ENCODE peak calls at places on chromosomes 1 and 21, in five cellular contexts. Z, C, X, D and T are unnamed samples. For H3K9me3, the result is how much of the 10 kb centered on the place peaks cover.

GRCh38 chr1:29599826-29600225 is 363.5 kb downstream of the PTPRU start:
- DNase-seq in C (no peak), X (no peak), D (no peak), Z (no peak), T (no peak)

GRCh38 chr1:205017036-205017435 is 26.0 kb upstream of the CNTN2 start:
- DNase-seq in D (no peak), X (no peak), C (no peak), Z (no peak), T (no peak)

GRCh38 chr1:39640861-39641260 is 1.4 kb upstream of the HEYL start:
- DNase-seq in Z (no peak), C (no peak), X (no peak), D (no peak), T (no peak)

GRCh38 chr1:227330279-227330678 is 12.0 kb upstream of the CDC42BPA start:
- DNase-seq in C (no peak), X (no peak), Z (no peak), D (no peak), T (no peak)

GRCh38 chr21:33109574-33110339 is 39.8 kb downstream of the OLIG1 start:
- DNase-seq in C (no peak), Z (no peak), D (no peak), X (no peak), T (peak)

GRCh38 chr1:109400035-109400655 is 2.4 kb upstream of the SORT1 start:
- DNase-seq in X (no peak), D (no peak), Z (no peak), C (no peak), T (no peak)

GRCh38 chr1:187261637-187262036 is 432.9 kb downstream of the PLA2G4A start:
- DNase-seq in Z (no peak), X (peak), C (no peak), D (no peak), T (no peak)

GRCh38 chr1:33905241-33905640 is 41.4 kb downstream of the HMGB4 start:
- DNase-seq in Z (no peak), X (no peak), C (no peak), D (no peak), T (no peak)

GRCh38 chr21:18384771-18385170 is 18.8 kb downstream of the TMPRSS15 start:
- DNase-seq in C (no peak), D (no peak), X (no peak), Z (peak), T (no peak)

GRCh38 chr1:83818916-83819315 is 180.0 kb downstream of the TTLL7 start:
- DNase-seq in X (no peak), C (no peak), Z (peak), D (no peak), T (no peak)

GRCh38 chr1:209626633-209627348 is 25.4 kb downstream of the LAMB3 start:
- DNase-seq in C (no peak), Z (no peak), D (no peak), X (no peak), T (no peak)

GRCh38 chr1:37513795-37514349 is 694 bp downstream of the MEAF6 start:
- DNase-seq in C (peak), X (peak), Z (no peak), D (no peak), T (peak)

GRCh38 chr1:88726697-88727096 is 42.6 kb downstream of the PKN2 start:
- DNase-seq in C (no peak), X (no peak), Z (no peak), D (no peak), T (no peak)

GRCh38 chr1:218257971-218258370 is 27.1 kb upstream of the RRP15 start:
- DNase-seq in Z (no peak), X (no peak), D (no peak), C (no peak), T (no peak)

GRCh38 chr1:110476028-110476765 is 25.2 kb downstream of the PROK1 start:
- DNase-seq in D (no peak), Z (no peak), X (no peak), C (no peak), T (no peak)

GRCh38 chr1:245418029-245418428 is 263.2 kb downstream of the KIF26B start:
- DNase-seq in Z (no peak), X (no peak), D (no peak), C (no peak), T (no peak)

GRCh38 chr21:40671721-40672120 is 175.2 kb downstream of the DSCAM start:
- DNase-seq in D (no peak), X (peak), C (no peak), Z (no peak), T (no peak)

GRCh38 chr1:27527857-27528700 is 38.1 kb upstream of the WASF2 start:
- DNase-seq in C (no peak), X (no peak), Z (no peak), D (peak), T (peak)

GRCh38 chr1:241250465-241250864 is 106.5 kb downstream of the RGS7 start:
- DNase-seq in Z (no peak), X (no peak), D (no peak), C (no peak), T (no peak)

DNA sequence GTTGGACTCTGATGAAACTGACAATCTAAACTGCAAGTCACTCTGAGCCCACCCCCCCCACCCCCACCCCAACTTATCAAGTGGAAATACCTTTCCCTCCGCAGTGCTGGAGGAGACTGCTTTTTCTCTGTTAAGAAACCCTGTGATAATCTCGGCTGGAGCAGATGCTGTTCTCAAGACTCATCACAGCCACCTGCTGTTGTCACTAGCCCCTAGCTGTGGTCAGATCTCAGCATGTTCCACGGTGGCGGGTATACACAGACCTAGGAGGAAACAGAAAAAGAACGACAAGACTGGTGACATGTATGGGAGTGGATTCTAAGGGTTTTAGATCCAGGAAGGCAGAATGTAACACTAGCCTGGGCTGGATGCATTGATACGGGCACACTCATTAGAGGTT is 2.3 kb downstream of the ACTL8 start:
- DNase-seq in X (no peak), D (no peak), Z (no peak), C (no peak), T (no peak)
- H3K9me3 ChIP-seq in X (under half), D (under half), Z (under half), C (under half), T (half or more)

GRCh38 chr1:65467536-65467935 is 47.1 kb downstream of the LEPR start:
- DNase-seq in X (peak), D (no peak), Z (peak), C (no peak), T (no peak)
- TF ChIP-seq CTCF in X (no peak), D (no peak), Z (no peak), C (no peak), T (no peak)

GRCh38 chr1:207868769-207869721 is 41.9 kb downstream of the CD34 start:
- DNase-seq in C (peak), X (peak), D (peak), Z (peak), T (peak)
- H3K27ac ChIP-seq in C (peak), X (peak), D (peak), Z (peak), T (peak)

GRCh38 chr1:8216005-8216404 is 101.9 kb upstream of the SLC45A1 start:
- DNase-seq in C (no peak), D (no peak), X (peak), Z (no peak), T (no peak)

GRCh38 chr1:8217809-8218208 is 100.1 kb upstream of the SLC45A1 start:
- DNase-seq in Z (no peak), C (no peak), X (no peak), D (no peak), T (no peak)

GRCh38 chr1:8219530-8219929 is 98.4 kb upstream of the SLC45A1 start:
- DNase-seq in X (peak), D (no peak), C (no peak), Z (no peak), T (no peak)

GRCh38 chr1:8217011-8217711 is 100.8 kb upstream of the SLC45A1 start:
- DNase-seq in C (no peak), X (peak), D (peak), Z (no peak), T (peak)

GRCh38 chr1:8218351-8219092 is 99.4 kb upstream of the SLC45A1 start:
- DNase-seq in X (peak), D (no peak), C (no peak), Z (no peak), T (no peak)
- H3K9me3 ChIP-seq in X (under half), D (under half), C (under half), Z (under half), T (under half)